ENCODE peak calls at places on chromosomes 12 and 14, in nine cellular contexts. C is stomach, W is tibial nerve, Z is heart left ventricle, M is DND-41, E is uterus, H is thoracic aorta, V is neuronal stem cell, X is Peyer's patch. N is an unnamed sample. For H3K4me1, the result is how much of the 10 kb centered on the place peaks cover.

GRCh38 chr14:75373616-75374015 is 54.2 kb upstream of the JDP2 start:
- DNase-seq in C (no peak), W (no peak), Z (no peak), M (no peak), E (no peak), H (no peak), V (no peak), X (no peak), N (no peak)

GRCh38 chr14:33848706-33849454 is 102.0 kb downstream of the EGLN3 start:
- DNase-seq in C (peak), W (no peak), Z (peak), M (peak), E (peak), H (no peak), V (peak), X (no peak), N (no peak)

GRCh38 chr14:98926151-98926550 is 345.8 kb downstream of the BCL11B start:
- DNase-seq in C (no peak), W (no peak), Z (no peak), M (peak), E (no peak), H (no peak), V (no peak), X (no peak), N (peak)

GRCh38 chr14:93953739-93954515 is 22.4 kb downstream of the ASB2 start:
- DNase-seq in C (no peak), W (no peak), Z (no peak), M (no peak), E (no peak), H (no peak), V (no peak), X (no peak), N (no peak)

GRCh38 chr12:26318661-26319068 is 123.3 kb downstream of the SSPN start:
- DNase-seq in C (no peak), W (peak), Z (peak), M (no peak), E (peak), H (no peak), V (no peak), X (peak), N (no peak)

GRCh38 chr14:58882577-58883018 is 244.8 kb downstream of the DACT1 start:
- DNase-seq in C (no peak), W (peak), Z (no peak), M (no peak), E (no peak), H (no peak), V (no peak), X (no peak), N (no peak)

GRCh38 chr12:106084048-106084671 is 54.6 kb downstream of the NUAK1 start:
- DNase-seq in C (no peak), W (no peak), Z (no peak), M (no peak), E (no peak), H (no peak), V (peak), X (no peak), N (no peak)

GRCh38 chr14:63308723-63309317 is 9.9 kb downstream of the GPHB5 start:
- DNase-seq in C (no peak), W (no peak), Z (no peak), M (peak), E (no peak), H (no peak), V (no peak), X (no peak), N (peak)

GRCh38 chr14:51210594-51210993 is 29.5 kb upstream of the TMX1 start:
- DNase-seq in C (no peak), W (no peak), Z (no peak), M (no peak), E (no peak), H (no peak), V (no peak), X (no peak), N (no peak)

GRCh38 chr14:63752449-63753169 is 24.7 kb upstream of the SGPP1 start:
- DNase-seq in C (no peak), W (no peak), Z (peak), M (no peak), E (no peak), H (no peak), V (no peak), X (no peak), N (no peak)

GRCh38 chr12:110846615-110847566 is at the start of gene CCDC63:
- DNase-seq in C (peak), W (peak), Z (peak), M (no peak), E (peak), H (no peak), V (peak), X (peak), N (no peak)

GRCh38 chr14:67221248-67221981 is 19.8 kb upstream of the PALS1 start:
- DNase-seq in C (no peak), W (no peak), Z (no peak), M (no peak), E (no peak), H (no peak), V (no peak), X (no peak), N (no peak)

GRCh38 chr12:114827460-114827859 is 143.5 kb upstream of the TBX3 start:
- DNase-seq in C (no peak), W (no peak), Z (no peak), M (no peak), E (no peak), H (no peak), V (no peak), X (no peak), N (no peak)

GRCh38 chr14:54797556-54797955 is 105.1 kb downstream of the GCH1 start:
- DNase-seq in C (no peak), W (no peak), Z (no peak), M (no peak), E (no peak), H (no peak), V (no peak), X (no peak), N (no peak)

GRCh38 chr12:27462851-27463250 is 16.3 kb downstream of the SMCO2 start:
- DNase-seq in C (no peak), W (no peak), Z (peak), M (no peak), E (peak), H (no peak), V (no peak), X (no peak), N (no peak)

GRCh38 chr12:6078378-6079083 is 45.9 kb downstream of the VWF start:
- DNase-seq in C (no peak), W (no peak), Z (no peak), M (no peak), E (no peak), H (no peak), V (no peak), X (no peak), N (no peak)

GRCh38 chr12:9634177-9634803 is 26.6 kb upstream of the KLRB1 start:
- DNase-seq in C (peak), W (peak), Z (peak), M (peak), E (peak), H (no peak), V (peak), X (peak), N (peak)

GRCh38 chr14:57834961-57835360 is 30.9 kb downstream of the SLC35F4 start:
- DNase-seq in C (no peak), W (no peak), Z (no peak), M (no peak), E (no peak), H (no peak), V (no peak), X (no peak), N (no peak)

GRCh38 chr12:124423683-124424515 is 129.0 kb downstream of the RFLNA start:
- DNase-seq in C (no peak), W (no peak), Z (no peak), M (no peak), E (no peak), H (no peak), V (no peak), X (no peak), N (no peak)

GRCh38 chr12:124420972-124421674 is 126.2 kb downstream of the RFLNA start:
- DNase-seq in C (no peak), W (no peak), Z (peak), M (no peak), E (no peak), H (no peak), V (no peak), X (no peak), N (no peak)

GRCh38 chr12:124420041-124420765 is 125.3 kb downstream of the RFLNA start:
- DNase-seq in C (no peak), W (no peak), Z (no peak), M (no peak), E (no peak), H (no peak), V (no peak), X (no peak), N (no peak)

GRCh38 chr12:124422570-124423523 is 128.0 kb downstream of the RFLNA start:
- DNase-seq in C (peak), W (peak), Z (peak), M (no peak), E (peak), H (peak), V (no peak), X (peak), N (no peak)

GRCh38 chr12:124422142-124422569 is 127.3 kb downstream of the RFLNA start:
- DNase-seq in C (peak), W (no peak), Z (no peak), M (no peak), E (peak), H (no peak), V (no peak), X (no peak), N (no peak)
- H3K4me1 ChIP-seq in C (half or more), W (half or more), Z (half or more), M (under half), E (under half), H (under half), V (under half), X (under half), N (under half)

GRCh38 chr14:100128688-100129087 is 30.8 kb downstream of the DEGS2 start:
- DNase-seq in C (no peak), W (peak), Z (no peak), M (no peak), E (no peak), H (no peak), V (no peak), X (no peak), N (no peak)
- H3K4me1 ChIP-seq in C (under half), W (under half), Z (under half), M (under half), E (under half), H (under half), V (under half), X (under half), N (under half)

GRCh38 chr12:89690925-89691324 is 17.7 kb downstream of the ATP2B1 start:
- DNase-seq in C (no peak), W (no peak), Z (no peak), M (no peak), E (no peak), H (no peak), V (no peak), X (no peak), N (no peak)

GRCh38 chr12:89684131-89684530 is 24.5 kb downstream of the ATP2B1 start:
- DNase-seq in C (no peak), W (no peak), Z (no peak), M (no peak), E (no peak), H (no peak), V (no peak), X (no peak), N (no peak)

GRCh38 chr12:89682284-89682683 is 26.4 kb downstream of the ATP2B1 start:
- DNase-seq in C (no peak), W (no peak), Z (no peak), M (no peak), E (no peak), H (no peak), V (no peak), X (no peak), N (no peak)

GRCh38 chr12:89685363-89685972 is 23.2 kb downstream of the ATP2B1 start:
- DNase-seq in C (no peak), W (no peak), Z (no peak), M (no peak), E (no peak), H (no peak), V (no peak), X (no peak), N (no peak)

DNA sequence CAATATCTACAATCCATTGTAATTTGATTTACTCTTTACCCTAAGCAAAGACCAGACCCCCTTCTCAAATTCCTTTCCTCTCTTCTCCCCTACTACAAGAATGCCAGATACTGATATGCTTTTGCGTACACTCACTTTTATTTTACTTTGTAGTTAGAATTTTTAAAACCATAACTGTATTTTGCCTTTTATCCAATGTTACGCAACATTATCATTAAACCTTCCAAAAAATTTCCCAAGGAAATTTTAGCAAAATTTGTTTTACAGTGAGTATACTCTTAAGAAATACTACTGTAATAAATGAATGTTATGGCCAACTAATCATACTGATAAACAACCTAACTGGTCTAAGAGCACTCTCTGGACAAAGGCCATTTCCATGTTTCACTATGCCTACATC is 22.3 kb downstream of the ATP2B1 start:
- DNase-seq in C (no peak), W (no peak), Z (no peak), M (no peak), E (no peak), H (no peak), V (no peak), X (no peak), N (no peak)
- H3K4me1 ChIP-seq in C (under half), W (under half), Z (under half), M (under half), E (under half), H (under half), V (under half), X (under half), N (under half)

GRCh38 chr12:57148469-57149308 is 1.3 kb upstream of the LRP1-AS start:
- DNase-seq in C (peak), W (peak), Z (peak), M (no peak), E (peak), H (no peak), V (no peak), X (no peak), N (no peak)

GRCh38 chr12:57152408-57153038 is 5.1 kb upstream of the LRP1-AS start:
- DNase-seq in C (no peak), W (peak), Z (no peak), M (no peak), E (peak), H (no peak), V (no peak), X (no peak), N (no peak)

GRCh38 chr12:57149309-57149900 is 2.0 kb upstream of the LRP1-AS start:
- DNase-seq in C (no peak), W (peak), Z (peak), M (no peak), E (peak), H (no peak), V (no peak), X (no peak), N (no peak)

GRCh38 chr12:57151741-57152407 is 4.5 kb upstream of the LRP1-AS start:
- DNase-seq in C (no peak), W (peak), Z (peak), M (no peak), E (peak), H (no peak), V (no peak), X (no peak), N (no peak)

DNA sequence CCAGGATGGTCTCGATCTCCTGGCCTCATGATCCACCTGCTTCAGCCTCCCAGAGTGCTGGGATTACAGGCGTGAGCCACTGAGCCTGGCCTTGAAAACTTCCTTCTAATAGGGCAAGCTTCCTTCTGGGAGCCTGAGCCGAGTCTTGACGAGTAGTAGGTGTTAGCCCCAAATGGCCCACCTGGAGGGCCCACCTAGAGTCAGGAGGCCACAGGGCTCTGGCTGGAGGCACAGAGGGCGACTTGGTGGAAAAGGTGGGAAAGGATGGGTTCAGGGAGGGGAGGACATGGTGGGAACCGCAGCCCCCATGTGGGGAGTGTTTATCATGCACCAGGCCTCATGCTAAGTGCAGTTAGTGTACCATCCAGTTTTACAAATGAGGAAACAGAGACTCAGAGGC is 3.0 kb upstream of the LRP1-AS start:
- DNase-seq in C (no peak), W (no peak), Z (no peak), M (no peak), E (no peak), H (no peak), V (no peak), X (no peak), N (no peak)
- H3K4me1 ChIP-seq in C (half or more), W (half or more), Z (half or more), M (under half), E (under half), H (half or more), V (under half), X (under half), N (under half)

N was measured in CD4-positive, CD25-positive, alpha-beta regulatory T cell.